ENCODE peak calls at places on chromosomes 1 and 21, in seven cellular contexts. One of them, this sample, is unnamed.

GRCh38 chr1:186887198-186887597 is 58.4 kb downstream of the PLA2G4A start:
- DNase-seq in K562: no peak
- DNase-seq in HepG2: no peak
- DNase-seq in SK-N-SH: no peak
- DNase-seq in GM12878: no peak
- DNase-seq in HCT116: no peak
- DNase-seq in A549: no peak
- DNase-seq in this sample: no peak

GRCh38 chr1:32094721-32095521 is 12.9 kb upstream of the KPNA6 start:
- DNase-seq in GM12878: no peak
- DNase-seq in K562: no peak
- DNase-seq in SK-N-SH: no peak
- DNase-seq in HepG2: no peak
- DNase-seq in A549: no peak
- DNase-seq in HCT116: no peak
- DNase-seq in this sample: no peak

GRCh38 chr1:117146570-117147340 is 25.2 kb upstream of the TRIM45 start:
- DNase-seq in SK-N-SH: no peak
- DNase-seq in HCT116: peak
- DNase-seq in K562: no peak
- DNase-seq in HepG2: no peak
- DNase-seq in A549: peak
- DNase-seq in GM12878: no peak
- DNase-seq in this sample: peak

GRCh38 chr1:201692307-201693018 is 136.5 kb upstream of the IPO9 start:
- DNase-seq in HepG2: no peak
- DNase-seq in HCT116: no peak
- DNase-seq in A549: no peak
- DNase-seq in SK-N-SH: no peak
- DNase-seq in K562: no peak
- DNase-seq in GM12878: no peak
- DNase-seq in this sample: no peak

GRCh38 chr21:23638131-23638530 is 1969.2 kb downstream of the MRPL39 start:
- DNase-seq in A549: no peak
- DNase-seq in GM12878: no peak
- DNase-seq in SK-N-SH: no peak
- DNase-seq in K562: no peak
- DNase-seq in HepG2: no peak
- DNase-seq in HCT116: no peak
- DNase-seq in this sample: no peak

GRCh38 chr21:37249112-37249904 is 17.8 kb downstream of the VPS26C start:
- DNase-seq in A549: no peak
- DNase-seq in GM12878: peak
- DNase-seq in HepG2: no peak
- DNase-seq in K562: no peak
- DNase-seq in SK-N-SH: no peak
- DNase-seq in HCT116: no peak
- DNase-seq in this sample: no peak

GRCh38 chr1:49424782-49425181 is 599.0 kb downstream of the AGBL4 start:
- DNase-seq in K562: no peak
- DNase-seq in A549: no peak
- DNase-seq in HCT116: no peak
- DNase-seq in HepG2: no peak
- DNase-seq in GM12878: no peak
- DNase-seq in SK-N-SH: no peak
- DNase-seq in this sample: no peak

GRCh38 chr1:162779043-162779442 is 11.5 kb upstream of the HSD17B7 start:
- DNase-seq in A549: no peak
- DNase-seq in HepG2: no peak
- DNase-seq in GM12878: no peak
- DNase-seq in K562: no peak
- DNase-seq in HCT116: no peak
- DNase-seq in SK-N-SH: no peak
- DNase-seq in this sample: no peak

GRCh38 chr1:153358691-153358975 is 979 bp downstream of the S100A9 start:
- DNase-seq in HepG2: no peak
- DNase-seq in A549: no peak
- DNase-seq in K562: no peak
- DNase-seq in GM12878: no peak
- DNase-seq in HCT116: no peak
- DNase-seq in SK-N-SH: no peak
- DNase-seq in this sample: no peak

GRCh38 chr1:19591482-19592093 is 52.5 kb upstream of the NBL1 start:
- DNase-seq in HepG2: no peak
- DNase-seq in A549: no peak
- DNase-seq in SK-N-SH: no peak
- DNase-seq in K562: no peak
- DNase-seq in GM12878: no peak
- DNase-seq in HCT116: no peak
- DNase-seq in this sample: no peak

GRCh38 chr1:236733654-236734053 is 47.4 kb downstream of the ACTN2 start:
- DNase-seq in GM12878: no peak
- DNase-seq in SK-N-SH: no peak
- DNase-seq in K562: no peak
- DNase-seq in A549: no peak
- DNase-seq in HCT116: no peak
- DNase-seq in HepG2: no peak
- DNase-seq in this sample: no peak

GRCh38 chr1:106910798-106911197 is 145.7 kb upstream of the PRMT6 start:
- DNase-seq in GM12878: no peak
- DNase-seq in A549: no peak
- DNase-seq in K562: no peak
- DNase-seq in HepG2: no peak
- DNase-seq in SK-N-SH: no peak
- DNase-seq in HCT116: no peak
- DNase-seq in this sample: no peak

DNA sequence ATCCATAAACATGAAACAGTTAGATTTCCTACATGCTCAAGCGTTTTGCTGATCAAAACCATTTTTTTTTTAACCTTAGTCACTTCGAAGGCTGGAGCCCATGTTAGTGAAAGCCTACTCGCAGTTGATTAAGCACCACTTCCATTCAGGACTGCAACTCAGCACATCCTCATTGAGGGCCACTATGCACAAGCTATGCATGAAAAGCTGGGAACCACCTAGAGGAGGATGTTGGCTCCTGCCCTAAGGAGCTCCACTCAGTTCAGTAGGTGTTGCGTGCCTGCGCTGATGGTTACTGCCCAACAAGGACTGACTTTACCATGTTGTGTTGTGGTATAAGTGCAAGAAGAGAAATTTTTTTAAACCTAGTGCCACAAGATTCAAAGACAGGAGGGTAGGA is 181.4 kb upstream of the L1TD1 start:
- DNase-seq in HCT116: no peak
- DNase-seq in A549: no peak
- DNase-seq in SK-N-SH: no peak
- DNase-seq in GM12878: no peak
- DNase-seq in HepG2: no peak
- DNase-seq in K562: no peak
- DNase-seq in this sample: peak
- TF ChIP-seq REST in HCT116: no peak
- TF ChIP-seq REST in A549: no peak
- TF ChIP-seq REST in SK-N-SH: no peak
- TF ChIP-seq REST in GM12878: no peak
- TF ChIP-seq REST in HepG2: no peak
- TF ChIP-seq REST in K562: no peak
- TF ChIP-seq REST in this sample: no peak

GRCh38 chr1:216523043-216523442 is 99.8 kb upstream of the USH2A start:
- DNase-seq in HepG2: no peak
- DNase-seq in A549: no peak
- DNase-seq in K562: no peak
- DNase-seq in SK-N-SH: no peak
- DNase-seq in GM12878: no peak
- DNase-seq in HCT116: no peak
- DNase-seq in this sample: no peak
- H3K4me2 ChIP-seq in HepG2: no peak
- H3K4me2 ChIP-seq in A549: no peak
- H3K4me2 ChIP-seq in K562: no peak
- H3K4me2 ChIP-seq in SK-N-SH: no peak
- H3K4me2 ChIP-seq in GM12878: no peak
- H3K4me2 ChIP-seq in HCT116: no peak
- H3K4me2 ChIP-seq in this sample: no peak

GRCh38 chr1:11736746-11737639 is 1.1 kb downstream of the AGTRAP start:
- DNase-seq in HepG2: peak
- DNase-seq in HCT116: no peak
- DNase-seq in A549: peak
- DNase-seq in K562: peak
- DNase-seq in SK-N-SH: peak
- DNase-seq in GM12878: no peak
- DNase-seq in this sample: peak
- TF ChIP-seq REST in HepG2: no peak
- TF ChIP-seq REST in HCT116: no peak
- TF ChIP-seq REST in A549: no peak
- TF ChIP-seq REST in K562: no peak
- TF ChIP-seq REST in SK-N-SH: no peak
- TF ChIP-seq REST in GM12878: no peak
- TF ChIP-seq REST in this sample: no peak

GRCh38 chr1:56362994-56363770 is 216.2 kb downstream of the PLPP3 start:
- DNase-seq in GM12878: no peak
- DNase-seq in HepG2: peak
- DNase-seq in SK-N-SH: peak
- DNase-seq in K562: no peak
- DNase-seq in HCT116: no peak
- DNase-seq in A549: no peak
- DNase-seq in this sample: no peak
- H3K4me2 ChIP-seq in GM12878: no peak
- H3K4me2 ChIP-seq in HepG2: no peak
- H3K4me2 ChIP-seq in SK-N-SH: no peak
- H3K4me2 ChIP-seq in K562: no peak
- H3K4me2 ChIP-seq in HCT116: no peak
- H3K4me2 ChIP-seq in A549: no peak
- H3K4me2 ChIP-seq in this sample: no peak

DNA sequence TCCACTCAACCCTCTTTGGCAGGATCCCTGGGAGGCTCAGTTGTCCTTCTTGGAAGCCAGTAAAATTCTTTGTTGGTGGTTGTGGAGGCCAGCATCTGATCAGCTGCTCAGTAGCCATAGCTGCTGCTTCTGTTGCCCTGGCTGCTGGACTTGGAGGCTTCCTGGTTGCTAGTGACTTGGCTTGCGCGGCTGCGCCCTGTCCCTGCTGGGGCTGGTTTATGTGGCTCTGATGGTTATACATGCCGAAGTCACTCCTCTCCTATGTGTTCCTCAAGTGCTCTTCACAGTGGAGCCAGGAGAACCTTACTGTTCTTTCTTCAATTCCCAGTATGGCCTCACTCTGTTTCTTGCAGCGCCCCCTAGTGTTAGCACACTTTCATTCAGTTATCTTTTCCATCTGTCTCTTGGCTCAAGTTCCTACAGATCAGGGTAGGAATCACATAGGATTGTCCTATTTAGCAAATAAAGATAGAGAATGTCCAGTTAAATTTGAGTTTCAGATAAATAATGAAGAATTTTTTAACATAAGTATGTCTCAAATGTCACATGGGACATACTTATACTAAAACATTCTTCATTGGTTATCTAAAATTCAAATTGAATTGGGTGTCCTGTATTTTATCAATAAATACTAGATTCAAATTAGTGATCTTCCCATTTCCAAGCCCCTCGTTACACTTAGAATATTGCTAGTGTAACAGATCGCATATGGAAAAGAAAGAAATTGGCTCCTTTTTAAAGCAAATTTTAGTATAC is 176.5 kb downstream of the TGFB2 start:
- DNase-seq in HCT116: peak
- DNase-seq in SK-N-SH: no peak
- DNase-seq in GM12878: no peak
- DNase-seq in A549: no peak
- DNase-seq in K562: peak
- DNase-seq in HepG2: peak
- DNase-seq in this sample: peak
- TF ChIP-seq REST in HCT116: no peak
- TF ChIP-seq REST in SK-N-SH: no peak
- TF ChIP-seq REST in GM12878: no peak
- TF ChIP-seq REST in A549: no peak
- TF ChIP-seq REST in K562: no peak
- TF ChIP-seq REST in HepG2: no peak
- TF ChIP-seq REST in this sample: no peak

DNA sequence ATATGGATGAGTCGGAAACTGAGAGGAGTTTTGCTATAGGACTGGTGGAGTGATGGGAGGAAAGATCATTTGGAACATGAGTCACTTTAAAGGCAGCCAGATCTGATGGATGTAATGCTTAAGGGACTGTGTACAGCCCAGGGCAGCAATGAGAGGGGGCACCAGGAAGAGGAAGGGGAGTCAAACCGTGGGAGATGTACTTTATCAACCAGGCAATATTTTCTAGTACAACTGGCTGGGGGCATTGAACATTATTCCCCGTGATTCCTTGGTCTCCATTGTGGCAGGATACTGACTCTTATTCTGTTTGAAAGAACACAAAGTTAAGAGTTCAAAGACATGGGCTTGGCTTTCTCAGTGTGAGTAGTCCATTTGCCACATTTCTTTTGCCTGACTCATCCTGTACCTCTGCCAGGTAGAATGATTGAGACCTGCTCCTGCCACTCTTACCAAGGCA is 268.2 kb upstream of the NR5A2 start:
- DNase-seq in K562: no peak
- DNase-seq in A549: peak
- DNase-seq in HCT116: peak
- DNase-seq in SK-N-SH: no peak
- DNase-seq in GM12878: no peak
- DNase-seq in HepG2: no peak
- DNase-seq in this sample: no peak
- H3K4me2 ChIP-seq in K562: no peak
- H3K4me2 ChIP-seq in A549: peak
- H3K4me2 ChIP-seq in HCT116: peak
- H3K4me2 ChIP-seq in SK-N-SH: no peak
- H3K4me2 ChIP-seq in GM12878: no peak
- H3K4me2 ChIP-seq in HepG2: no peak
- H3K4me2 ChIP-seq in this sample: no peak

DNA sequence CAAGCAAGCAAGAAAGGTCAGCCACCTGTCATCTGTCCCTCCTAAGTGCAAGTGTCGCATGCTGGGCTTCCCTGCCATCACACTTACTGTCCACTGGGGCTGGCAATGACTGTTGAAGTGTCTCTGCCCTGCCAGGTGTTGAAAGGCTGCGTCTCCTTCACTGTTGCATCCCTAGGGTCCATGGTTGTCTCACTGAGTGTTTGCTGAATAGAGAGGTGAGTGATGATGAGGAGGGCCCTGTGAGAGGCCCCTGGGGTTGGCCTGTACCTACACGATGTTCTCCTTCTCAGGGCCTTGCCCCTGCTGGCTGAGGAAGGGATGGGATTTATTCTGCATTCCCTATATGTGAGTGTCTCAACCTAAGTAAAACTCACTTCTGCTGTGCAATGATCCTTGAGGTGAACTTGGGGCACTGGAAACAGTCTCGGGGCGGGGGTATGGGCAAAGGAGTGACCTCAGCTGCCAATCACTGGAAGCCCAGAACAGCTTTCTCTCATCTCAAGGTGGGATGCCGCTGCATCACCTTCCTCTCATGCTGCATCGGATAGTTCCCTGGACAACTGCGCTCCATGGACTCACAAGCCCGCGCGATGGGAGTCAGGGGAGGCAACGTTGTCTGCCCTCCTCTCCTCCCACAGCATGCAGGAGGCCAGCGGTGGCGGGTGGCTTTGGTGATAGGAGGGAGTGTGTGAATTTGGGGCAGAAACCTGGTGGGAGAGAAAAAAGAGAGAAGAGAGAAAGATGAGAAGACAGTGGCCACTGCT is 35.9 kb upstream of the SOX13 start:
- DNase-seq in HCT116: no peak
- DNase-seq in HepG2: no peak
- DNase-seq in K562: no peak
- DNase-seq in GM12878: no peak
- DNase-seq in A549: no peak
- DNase-seq in SK-N-SH: no peak
- DNase-seq in this sample: peak
- TF ChIP-seq REST in HCT116: no peak
- TF ChIP-seq REST in HepG2: no peak
- TF ChIP-seq REST in K562: no peak
- TF ChIP-seq REST in GM12878: no peak
- TF ChIP-seq REST in A549: no peak
- TF ChIP-seq REST in SK-N-SH: no peak
- TF ChIP-seq REST in this sample: no peak

This sample was measured in GM23338.